ENCODE peak calls at places on chromosome 7, in nine cellular contexts. H is CD4-positive, CD25-positive, alpha-beta regulatory T cell; D is T-helper 2 cell; V is GM04503; K is T-helper 9 cell; X is lower lobe of right lung; Z is HT-29; C is SK-N-SH; P is bronchial epithelial cell. E is an unnamed sample.

GRCh38 chr7:29607889-29608288 is 44.3 kb downstream of the PRR15 start:
- DNase-seq in H (no peak), D (no peak), V (no peak), K (no peak), X (no peak), Z (no peak), C (no peak), P (peak; percentile 97), E (no peak)

GRCh38 chr7:3234051-3234450 is 67.0 kb upstream of the SDK1 start:
- DNase-seq in H (no peak), D (no peak), V (no peak), K (no peak), X (no peak), Z (no peak), C (no peak), P (no peak), E (no peak)

GRCh38 chr7:132090444-132090843 is 485.8 kb downstream of the PLXNA4 start:
- DNase-seq in H (no peak), D (no peak), V (no peak), K (no peak), X (no peak), Z (no peak), C (no peak), P (no peak), E (no peak)

GRCh38 chr7:1986366-1987083 is 246.2 kb downstream of the MAD1L1 start:
- DNase-seq in H (peak; percentile 63), D (no peak), V (no peak), K (no peak), X (peak; percentile 17), Z (no peak), C (no peak), P (no peak), E (peak; percentile 56)

GRCh38 chr7:95596183-95597135 is at the start of gene PDK4:
- DNase-seq in H (no peak), D (no peak), V (peak; percentile 64), K (no peak), X (peak; percentile 96), Z (peak; percentile 93), C (peak; percentile 70), P (no peak), E (peak; percentile 96)

GRCh38 chr7:129843365-129843898 is 109.3 kb downstream of the UBE2H start:
- DNase-seq in H (no peak), D (no peak), V (no peak), K (no peak), X (no peak), Z (no peak), C (no peak), P (no peak), E (no peak)

GRCh38 chr7:3835102-3835501 is 534.0 kb downstream of the SDK1 start:
- DNase-seq in H (no peak), D (no peak), V (no peak), K (no peak), X (no peak), Z (no peak), C (no peak), P (peak; percentile 21), E (no peak)

GRCh38 chr7:27162930-27163775 is 2.2 kb downstream of the HOXA9 start:
- DNase-seq in H (no peak), D (no peak), V (peak; percentile 21), K (no peak), X (no peak), Z (no peak), C (no peak), P (no peak), E (no peak)

GRCh38 chr7:85172530-85172941 is 14.3 kb downstream of the SEMA3D start:
- DNase-seq in H (no peak), D (no peak), V (peak; percentile 79), K (no peak), X (no peak), Z (no peak), C (no peak), P (peak; percentile 59), E (no peak)

GRCh38 chr7:111987115-111987826 is 218.9 kb downstream of the DOCK4 start:
- DNase-seq in H (no peak), D (no peak), V (peak; percentile 15), K (no peak), X (no peak), Z (no peak), C (no peak), P (peak; percentile 67), E (no peak)

GRCh38 chr7:42180806-42181205 is 56.2 kb downstream of the GLI3 start:
- DNase-seq in H (no peak), D (no peak), V (no peak), K (no peak), X (no peak), Z (no peak), C (no peak), P (no peak), E (no peak)

GRCh38 chr7:148972360-148972759 is 55.9 kb downstream of the PDIA4 start:
- DNase-seq in H (no peak), D (no peak), V (no peak), K (no peak), X (no peak), Z (no peak), C (no peak), P (no peak), E (no peak)

GRCh38 chr7:116522247-116522646 is 2.6 kb upstream of the CAV1 start:
- DNase-seq in H (no peak), D (no peak), V (no peak), K (no peak), X (no peak), Z (peak; percentile 26), C (no peak), P (peak; percentile 96), E (no peak)

GRCh38 chr7:114795475-114795874 is 126.4 kb upstream of the MDFIC start:
- DNase-seq in H (no peak), D (no peak), V (no peak), K (no peak), X (no peak), Z (no peak), C (no peak), P (no peak), E (no peak)

GRCh38 chr7:43577485-43577951 is 5.4 kb upstream of the STK17A start:
- DNase-seq in H (no peak), D (no peak), V (no peak), K (no peak), X (no peak), Z (peak; percentile 49), C (no peak), P (peak; percentile 93), E (no peak)

GRCh38 chr7:128919881-128920789 is 9.6 kb upstream of the KCP start:
- DNase-seq in H (no peak), D (no peak), V (no peak), K (no peak), X (no peak), Z (no peak), C (peak; percentile 25), P (no peak), E (no peak)

GRCh38 chr7:39987641-39988347 is 37.7 kb downstream of the CDK13 start:
- DNase-seq in H (peak; percentile 55), D (no peak), V (no peak), K (no peak), X (no peak), Z (no peak), C (no peak), P (no peak), E (no peak)

GRCh38 chr7:158258411-158259130 is 329.1 kb downstream of the PTPRN2 start:
- DNase-seq in H (no peak), D (no peak), V (no peak), K (no peak), X (no peak), Z (no peak), C (no peak), P (no peak), E (peak; percentile 54)

GRCh38 chr7:115249080-115249479 is 327.2 kb downstream of the MDFIC start:
- DNase-seq in H (no peak), D (no peak), V (peak; percentile 30), K (no peak), X (no peak), Z (no peak), C (no peak), P (peak; percentile 93), E (no peak)

GRCh38 chr7:135175931-135176330 is 5.4 kb upstream of the CYREN start:
- DNase-seq in H (no peak), D (no peak), V (no peak), K (no peak), X (no peak), Z (no peak), C (no peak), P (no peak), E (no peak)